ENCODE peak calls at places on chromosomes 6 and 20, in five cellular contexts. I is SK-N-SH, N is K562, P is GM12878, F is HepG2. A is an unnamed sample.
A peak's percentile ranks its signal among the peaks of the same experiment; 100 is the strongest.

GRCh38 chr6:92352130-92352529 is 1067.2 kb downstream of the EPHA7 start:
- DNase-seq in I (no peak), N (no peak), P (no peak), F (no peak), A (no peak)

GRCh38 chr20:48012401-48012974 is 227.2 kb upstream of the SULF2 start:
- DNase-seq in I (peak; percentile 27), N (no peak), P (no peak), F (peak; percentile 49), A (no peak)

GRCh38 chr6:21707527-21707926 is 114.0 kb downstream of the SOX4 start:
- DNase-seq in I (no peak), N (no peak), P (no peak), F (no peak), A (no peak)

GRCh38 chr20:59743767-59744485 is 139.6 kb downstream of the PHACTR3 start:
- DNase-seq in I (no peak), N (no peak), P (no peak), F (no peak), A (no peak)

GRCh38 chr6:152750694-152751093 is at the start of gene VIP:
- DNase-seq in I (no peak), N (peak; percentile 14), P (no peak), F (peak; percentile 35), A (no peak)

GRCh38 chr20:57707849-57708693 is 1.7 kb downstream of the PMEPA1 start:
- DNase-seq in I (no peak), N (no peak), P (no peak), F (no peak), A (no peak)

GRCh38 chr6:46078294-46078693 is 51.5 kb upstream of the ENPP4 start:
- DNase-seq in I (no peak), N (no peak), P (no peak), F (no peak), A (no peak)

GRCh38 chr20:57587278-57587988 is 26.5 kb downstream of the PCK1 start:
- DNase-seq in I (no peak), N (no peak), P (no peak), F (peak; percentile 73), A (no peak)

GRCh38 chr6:90044833-90045337 is 150.6 kb downstream of the GJA10 start:
- DNase-seq in I (no peak), N (peak; percentile 26), P (no peak), F (no peak), A (no peak)

GRCh38 chr6:11911535-11911934 is 100.6 kb upstream of the HIVEP1 start:
- DNase-seq in I (no peak), N (no peak), P (no peak), F (no peak), A (peak; percentile 13)

GRCh38 chr6:159981591-159982245 is 12.8 kb downstream of the IGF2R start:
- DNase-seq in I (no peak), N (peak; percentile 61), P (peak; percentile 74), F (no peak), A (peak; percentile 83)

GRCh38 chr6:84847349-84848160 is 83.2 kb upstream of the TBX18 start:
- DNase-seq in I (no peak), N (peak; percentile 13), P (no peak), F (no peak), A (no peak)

GRCh38 chr20:5996765-5997164 is 46.3 kb downstream of the MCM8 start:
- DNase-seq in I (no peak), N (no peak), P (peak; percentile 40), F (no peak), A (no peak)

GRCh38 chr6:63734923-63735322 is 99.3 kb downstream of the PHF3 start:
- DNase-seq in I (no peak), N (no peak), P (no peak), F (peak; percentile 30), A (no peak)

GRCh38 chr20:4504814-4505213 is 216.9 kb upstream of the PRND start:
- DNase-seq in I (no peak), N (no peak), P (no peak), F (no peak), A (no peak)

GRCh38 chr20:19079536-19080299 is 132.7 kb upstream of the SLC24A3 start:
- DNase-seq in I (no peak), N (no peak), P (no peak), F (no peak), A (no peak)

DNA sequence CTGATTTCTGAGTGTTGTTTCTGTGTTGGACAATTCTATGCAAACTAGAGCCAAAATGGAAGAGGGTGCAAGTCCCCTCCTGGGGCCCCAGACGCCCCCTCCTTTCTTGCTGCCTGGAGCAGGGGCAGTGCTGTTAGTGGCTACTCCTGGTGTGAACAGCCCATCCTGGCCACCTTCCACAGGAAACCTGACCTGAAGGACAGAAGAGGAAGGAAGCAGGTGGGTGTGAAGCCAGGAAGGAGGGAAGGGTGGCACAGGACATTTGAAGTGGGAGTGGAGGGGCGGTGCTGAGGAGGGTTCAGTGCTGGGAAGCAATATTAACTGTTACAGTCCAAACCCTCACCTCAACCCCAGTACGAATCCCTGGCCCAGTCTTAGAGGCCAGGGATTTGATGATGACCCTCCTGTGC is 725 bp downstream of the PRICKLE4 start:
- DNase-seq in I (no peak), N (no peak), P (no peak), F (no peak), A (no peak)
- TF ChIP-seq POLR2AphosphoS5 in I (no peak), N (no peak), P (no peak), F (no peak), A (no peak)

DNA sequence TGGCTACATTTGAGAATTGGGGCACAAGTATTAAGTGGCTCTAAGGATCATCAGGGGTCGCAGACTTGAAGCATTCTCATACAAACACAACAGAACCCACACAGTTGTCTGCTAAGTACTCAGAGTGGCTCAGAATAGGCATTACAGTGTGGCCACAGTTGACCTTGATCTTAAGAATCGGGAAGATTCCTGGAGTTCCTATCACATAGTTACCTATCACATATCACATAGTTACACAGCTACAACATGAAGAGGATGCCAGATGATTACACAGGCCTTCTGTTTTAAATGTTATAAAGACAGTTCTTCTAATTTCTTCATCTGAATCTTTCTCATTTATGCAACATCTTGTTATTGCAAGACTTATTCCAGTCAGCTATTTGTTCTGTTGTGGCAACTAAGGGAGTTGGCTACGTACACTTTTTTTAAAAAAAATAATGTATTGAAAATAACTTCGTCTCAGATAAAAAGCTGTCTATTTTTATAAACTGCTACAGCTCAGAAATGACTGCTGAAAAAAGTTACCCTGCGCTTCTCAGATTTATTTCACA is 129.0 kb downstream of the REV3L start:
- DNase-seq in I (no peak), N (no peak), P (no peak), F (peak; percentile 20), A (no peak)
- TF ChIP-seq REST in I (no peak), N (no peak), P (no peak), F (no peak), A (no peak)

GRCh38 chr20:45061244-45061643 is 39.7 kb downstream of the KCNS1 start:
- DNase-seq in I (no peak), N (no peak), P (no peak), F (no peak), A (no peak)
- TF ChIP-seq GABPA in I (no peak), N (no peak), P (no peak), F (no peak), A (no peak)

GRCh38 chr6:13080462-13081188 is 247.7 kb downstream of the TBC1D7 start:
- DNase-seq in I (no peak), N (no peak), P (no peak), F (no peak), A (no peak)

GRCh38 chr6:13076575-13076974 is 251.8 kb downstream of the TBC1D7 start:
- DNase-seq in I (no peak), N (no peak), P (no peak), F (no peak), A (no peak)

GRCh38 chr6:13077117-13077516 is 251.2 kb downstream of the TBC1D7 start:
- DNase-seq in I (no peak), N (no peak), P (no peak), F (no peak), A (no peak)

GRCh38 chr6:13081189-13081563 is 247.2 kb downstream of the TBC1D7 start:
- DNase-seq in I (no peak), N (no peak), P (no peak), F (no peak), A (no peak)

GRCh38 chr6:13079096-13079758 is 249.1 kb downstream of the TBC1D7 start:
- DNase-seq in I (no peak), N (no peak), P (no peak), F (no peak), A (no peak)
- TF ChIP-seq POLR2AphosphoS5 in I (no peak), N (no peak), P (no peak), F (no peak), A (no peak)

GRCh38 chr6:34834789-34835518 is 43.1 kb downstream of the BLTP3A start:
- DNase-seq in I (no peak), N (peak; percentile 63), P (no peak), F (no peak), A (peak; percentile 77)
- TF ChIP-seq REST in I (no peak), N (no peak), P (no peak), F (no peak), A (no peak)

GRCh38 chr6:137520520-137520919 is 26.3 kb upstream of the OLIG3 start:
- DNase-seq in I (no peak), N (no peak), P (no peak), F (no peak), A (no peak)

GRCh38 chr6:137522399-137522798 is 28.2 kb upstream of the OLIG3 start:
- DNase-seq in I (no peak), N (no peak), P (no peak), F (no peak), A (no peak)

GRCh38 chr6:137517404-137517803 is 23.2 kb upstream of the OLIG3 start:
- DNase-seq in I (no peak), N (no peak), P (no peak), F (no peak), A (no peak)

GRCh38 chr6:137519629-137520176 is 25.5 kb upstream of the OLIG3 start:
- DNase-seq in I (no peak), N (no peak), P (no peak), F (no peak), A (no peak)

DNA sequence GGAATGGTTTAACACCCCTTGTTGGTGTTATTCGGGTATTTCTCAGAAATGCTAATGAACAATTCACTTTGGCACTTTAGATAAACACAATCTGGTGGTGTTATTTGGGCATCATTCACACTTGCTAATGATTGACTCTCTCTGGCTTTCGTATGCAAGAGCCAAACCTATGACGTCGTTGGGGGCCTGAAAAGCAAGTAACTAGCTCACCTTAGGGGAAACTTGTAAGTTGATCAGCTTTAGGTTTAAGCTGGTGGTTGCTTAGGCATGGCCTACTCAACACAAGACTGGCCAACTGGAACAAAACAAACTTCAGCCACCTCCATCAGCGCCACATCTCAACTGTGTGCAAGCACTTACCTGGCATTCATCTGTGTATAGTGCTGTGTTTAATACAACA is 24.4 kb upstream of the OLIG3 start:
- DNase-seq in I (no peak), N (no peak), P (no peak), F (no peak), A (no peak)
- TF ChIP-seq GABPA in I (no peak), N (no peak), P (no peak), F (no peak), A (no peak)

GRCh38 chr6:1821188-1822183 is 211.8 kb downstream of the FOXC1 start:
- DNase-seq in I (no peak), N (no peak), P (peak; percentile 4), F (peak; percentile 14), A (no peak)
- TF ChIP-seq POLR2AphosphoS5 in I (no peak), N (no peak), P (no peak), F (no peak), A (no peak)

A was measured in HL-60.